ENCODE peak calls at places on chromosomes 16 and 17, in nine cellular contexts. U is CD8-positive, alpha-beta memory T cell; T is WTC11; M is EL; Z is GM23338; Q is RPMI8226; P is NCI-H1105 treated with DMSO at 0.1 percent for 48 hours; D is lower leg skin; E is LoVo. H is an unnamed sample.

GRCh38 chr16:75589301-75589700 is 23.1 kb downstream of the GABARAPL2 start:
- DNase-seq in T (no peak), E (no peak), Q (no peak), M (no peak), U (no peak), Z (no peak), P (no peak), D (no peak), H (no peak)

GRCh38 chr17:21046215-21046614 is 3.4 kb upstream of the USP22 start:
- DNase-seq in E (no peak), Z (no peak), M (no peak), T (no peak), D (no peak), Q (no peak), P (no peak), U (no peak), H (no peak)

GRCh38 chr16:49349446-49350168 is 24.0 kb upstream of the C16orf78 start:
- DNase-seq in M (no peak), T (no peak), D (no peak), Q (no peak), U (no peak), Z (no peak), P (no peak), E (no peak), H (no peak)

GRCh38 chr16:77297996-77298637 is 98.9 kb downstream of the SYCE1L start:
- DNase-seq in D (no peak), T (no peak), Q (no peak), M (peak), P (no peak), U (no peak), Z (no peak), E (peak), H (peak)

GRCh38 chr17:39739020-39739884 is 1.5 kb downstream of the GRB7 start:
- DNase-seq in Q (peak), T (peak), U (no peak), D (peak), Z (peak), M (peak), P (peak), E (peak), H (no peak)

GRCh38 chr17:3729881-3730280 is 6.2 kb downstream of the HASPIN start:
- DNase-seq in E (no peak), M (no peak), U (no peak), P (no peak), D (no peak), Q (peak), T (no peak), Z (no peak), H (no peak)

GRCh38 chr17:8832711-8833352 is 33.7 kb upstream of the MFSD6L start:
- DNase-seq in M (peak), Q (no peak), P (no peak), T (peak), E (no peak), D (no peak), U (no peak), Z (peak), H (no peak)

GRCh38 chr16:57283214-57283955 is 1.1 kb downstream of the PLLP start:
- DNase-seq in D (no peak), Z (peak), M (no peak), U (no peak), E (peak), Q (no peak), T (peak), P (no peak), H (no peak)

GRCh38 chr17:67372751-67373150 is 4.3 kb upstream of the PITPNC1 start:
- DNase-seq in P (no peak), E (no peak), D (no peak), Q (no peak), T (no peak), U (no peak), M (no peak), Z (no peak), H (no peak)

GRCh38 chr17:12952012-12952411 is 65.8 kb downstream of the ELAC2 start:
- DNase-seq in D (no peak), E (no peak), M (no peak), Z (no peak), Q (no peak), P (no peak), T (no peak), U (no peak), H (no peak)

GRCh38 chr17:67800495-67800928 is 24.8 kb upstream of the BPTF start:
- DNase-seq in T (peak), Z (peak), Q (peak), M (peak), U (peak), P (no peak), E (peak), D (peak), H (peak)

GRCh38 chr16:2584742-2585650 is 47.2 kb downstream of the PDPK1 start:
- DNase-seq in M (no peak), P (no peak), E (no peak), D (no peak), U (no peak), T (no peak), Q (no peak), Z (no peak), H (peak)

GRCh38 chr17:42422412-42422957 is 571 bp downstream of the CAVIN1 start:
- DNase-seq in E (peak), P (peak), D (no peak), M (no peak), U (no peak), Z (peak), T (peak), Q (peak), H (peak)

GRCh38 chr17:77842906-77843249 is 115.6 kb upstream of the TNRC6C start:
- DNase-seq in P (no peak), Z (no peak), D (no peak), U (no peak), E (no peak), M (no peak), T (no peak), Q (no peak), H (no peak)

GRCh38 chr17:77810536-77810935 is 148.0 kb upstream of the TNRC6C start:
- DNase-seq in U (no peak), P (no peak), Z (no peak), M (peak), E (no peak), Q (no peak), D (peak), T (no peak), H (peak)

GRCh38 chr16:74487634-74488495 is 66.6 kb upstream of the CLEC18B start:
- DNase-seq in Q (no peak), P (no peak), T (no peak), E (no peak), Z (no peak), D (no peak), U (no peak), M (no peak), H (no peak)

GRCh38 chr16:22318690-22319358 is 21.6 kb downstream of the POLR3E start:
- DNase-seq in Z (peak), U (peak), Q (peak), D (no peak), P (no peak), E (peak), M (peak), T (peak), H (peak)

GRCh38 chr17:8488931-8489330 is 53.2 kb downstream of the NDEL1 start:
- DNase-seq in U (no peak), E (peak), P (no peak), D (peak), Q (no peak), M (peak), Z (no peak), T (no peak), H (peak)

GRCh38 chr17:54956802-54957201 is 11.7 kb downstream of the COX11 start:
- DNase-seq in T (no peak), U (no peak), Q (no peak), D (no peak), M (no peak), Z (peak), E (no peak), P (peak), H (no peak)

GRCh38 chr17:40524243-40524965 is 23.0 kb upstream of the TNS4 start:
- DNase-seq in M (no peak), Q (no peak), P (no peak), Z (no peak), E (no peak), D (no peak), T (peak), U (no peak), H (no peak)

GRCh38 chr17:78717431-78717980 is 64.6 kb downstream of the CYTH1 start:
- DNase-seq in E (no peak), Z (peak), U (no peak), D (no peak), P (peak), T (no peak), Q (peak), M (peak), H (peak)

GRCh38 chr16:4358236-4358635 is 7.1 kb upstream of the PAM16 start:
- DNase-seq in U (no peak), E (no peak), M (no peak), T (no peak), P (no peak), D (no peak), Z (no peak), Q (no peak), H (no peak)

GRCh38 chr16:12879812-12880211 is 21.6 kb upstream of the SHISA9 start:
- DNase-seq in T (no peak), Q (no peak), U (no peak), D (no peak), E (no peak), Z (no peak), P (no peak), M (no peak), H (no peak)

GRCh38 chr16:4157376-4157825 is 41.2 kb upstream of the ADCY9 start:
- DNase-seq in P (no peak), U (no peak), D (no peak), Z (no peak), M (no peak), T (no peak), E (no peak), Q (no peak), H (no peak)

GRCh38 chr17:38451840-38452529 is 23.7 kb downstream of the ARHGAP23 start:
- DNase-seq in U (no peak), Z (peak), Q (no peak), D (no peak), E (no peak), P (no peak), M (peak), T (peak), H (peak)

GRCh38 chr17:731943-732787 is at the start of gene TLCD3A:
- DNase-seq in E (peak), D (no peak), P (peak), U (peak), Q (peak), M (peak), Z (peak), T (peak), H (peak)

GRCh38 chr16:77582956-77583355 is 139.4 kb upstream of the NUDT7 start:
- DNase-seq in E (no peak), U (no peak), M (no peak), Z (peak), Q (no peak), P (no peak), T (no peak), D (no peak), H (no peak)

GRCh38 chr17:82959242-82959930 is 119.6 kb upstream of the ZNF750 start:
- DNase-seq in P (no peak), U (no peak), E (no peak), M (no peak), Z (no peak), D (no peak), Q (no peak), T (no peak), H (no peak)

GRCh38 chr17:58615768-58616659 is 75.8 kb downstream of the TEX14 start:
- DNase-seq in E (no peak), T (no peak), P (no peak), U (no peak), Q (no peak), M (no peak), Z (no peak), D (no peak), H (no peak)

GRCh38 chr16:73057369-73058210 is 9.7 kb upstream of the ZFHX3 start:
- DNase-seq in Q (peak), U (no peak), Z (peak), M (peak), P (peak), T (peak), D (no peak), E (peak), H (no peak)

GRCh38 chr16:25027281-25027680 is 12.1 kb upstream of the ARHGAP17 start:
- DNase-seq in Z (no peak), E (no peak), Q (no peak), P (no peak), D (no peak), U (no peak), M (no peak), T (no peak), H (no peak)

GRCh38 chr17:77728022-77728671 is 230.4 kb upstream of the TNRC6C start:
- DNase-seq in E (no peak), M (peak), T (no peak), U (no peak), Z (peak), D (peak), Q (peak), P (peak), H (peak)

GRCh38 chr17:6908807-6909206 is 77.3 kb upstream of the TEKT1 start:
- DNase-seq in T (no peak), P (no peak), M (no peak), D (no peak), Z (no peak), Q (no peak), E (no peak), U (no peak), H (no peak)

GRCh38 chr17:18377437-18378204 is at the start of gene EVPLL:
- DNase-seq in Q (peak), D (peak), P (no peak), U (no peak), T (no peak), E (no peak), Z (no peak), M (no peak), H (no peak)

GRCh38 chr16:4314532-4315184 is 1.2 kb upstream of the GLIS2 start:
- DNase-seq in T (no peak), M (peak), E (peak), P (peak), Q (peak), D (no peak), U (peak), Z (peak), H (peak)